ENCODE peak calls at places on chromosomes 4 and X, in six cellular contexts. X, T, I, U, F and W are unnamed samples. For H3K4me1, the result is how much of the 10 kb centered on the place peaks cover.

GRCh38 chr4:40333921-40334352 is 1.2 kb upstream of the CHRNA9 start:
- DNase-seq in X (no peak), T (no peak), I (peak), U (no peak), F (peak), W (no peak)

GRCh38 chr4:153142700-153143438 is 61.4 kb upstream of the TRIM2 start:
- DNase-seq in X (peak), T (peak), I (peak), U (no peak), F (peak), W (peak)

GRCh38 chr4:74056858-74057562 is 18.5 kb upstream of the CXCL3 start:
- DNase-seq in X (no peak), T (no peak), I (peak), U (no peak), F (peak), W (no peak)

GRCh38 chr4:89256203-89256800 is 51.3 kb downstream of the GPRIN3 start:
- DNase-seq in X (no peak), T (no peak), I (no peak), U (no peak), F (no peak), W (no peak)

GRCh38 chrX:44400588-44400987 is 57.1 kb upstream of the EFHC2 start:
- DNase-seq in X (no peak), T (no peak), I (peak), U (no peak), F (peak), W (no peak)

GRCh38 chr4:173647902-173648301 is 117.9 kb upstream of the HAND2 start:
- DNase-seq in X (no peak), T (no peak), I (no peak), U (no peak), F (no peak), W (no peak)

GRCh38 chrX:108053218-108053617 is 8.4 kb downstream of the VSIG1 start:
- DNase-seq in X (no peak), T (no peak), I (no peak), U (no peak), F (no peak), W (no peak)

GRCh38 chr4:139085141-139085540 is 69.6 kb downstream of the NOCT start:
- DNase-seq in X (no peak), T (no peak), I (peak), U (no peak), F (peak), W (no peak)

GRCh38 chrX:45623266-45623665 is 422.6 kb upstream of the DIPK2B start:
- DNase-seq in X (no peak), T (no peak), I (peak), U (no peak), F (peak), W (no peak)

GRCh38 chrX:19564606-19565005 is 49.3 kb upstream of the MAP3K15 start:
- DNase-seq in X (no peak), T (no peak), I (no peak), U (no peak), F (no peak), W (no peak)

GRCh38 chr4:152164561-152164960 is 371.3 kb downstream of the FBXW7 start:
- DNase-seq in X (no peak), T (no peak), I (peak), U (no peak), F (no peak), W (no peak)

GRCh38 chr4:28639747-28640146 is 1779.1 kb downstream of the STIM2 start:
- DNase-seq in X (no peak), T (no peak), I (peak), U (no peak), F (no peak), W (no peak)

GRCh38 chr4:1321946-1322650 is 24.9 kb upstream of the UVSSA start:
- DNase-seq in X (peak), T (no peak), I (no peak), U (peak), F (no peak), W (peak)

GRCh38 chrX:113384628-113385027 is 544.0 kb upstream of the AMOT start:
- DNase-seq in X (no peak), T (no peak), I (peak), U (no peak), F (peak), W (no peak)

GRCh38 chr4:48578132-48578964 is 88.3 kb downstream of the ZAR1 start:
- DNase-seq in X (no peak), T (no peak), I (peak), U (no peak), F (peak), W (no peak)

GRCh38 chr4:40454816-40455215 is 119.7 kb downstream of the CHRNA9 start:
- DNase-seq in X (no peak), T (no peak), I (no peak), U (no peak), F (no peak), W (no peak)

GRCh38 chr4:109745830-109746229 is 16.0 kb upstream of the PLA2G12A start:
- DNase-seq in X (no peak), T (no peak), I (no peak), U (no peak), F (no peak), W (no peak)

GRCh38 chr4:1578968-1579833 is 104.9 kb downstream of the FAM53A start:
- DNase-seq in X (peak), T (peak), I (peak), U (peak), F (peak), W (peak)

GRCh38 chr4:637536-637935 is 12.2 kb downstream of the PDE6B start:
- DNase-seq in X (peak), T (no peak), I (no peak), U (peak), F (no peak), W (no peak)

GRCh38 chr4:41550308-41550707 is 12.4 kb downstream of the LIMCH1 start:
- DNase-seq in X (no peak), T (no peak), I (no peak), U (no peak), F (peak), W (no peak)

GRCh38 chr4:41548305-41548704 is 10.3 kb downstream of the LIMCH1 start:
- DNase-seq in X (no peak), T (no peak), I (no peak), U (no peak), F (no peak), W (no peak)

GRCh38 chr4:41545238-41545637 is 7.3 kb downstream of the LIMCH1 start:
- DNase-seq in X (no peak), T (no peak), I (no peak), U (no peak), F (no peak), W (no peak)

GRCh38 chr4:41546638-41547037 is 8.7 kb downstream of the LIMCH1 start:
- DNase-seq in X (no peak), T (no peak), I (no peak), U (no peak), F (no peak), W (no peak)

DNA sequence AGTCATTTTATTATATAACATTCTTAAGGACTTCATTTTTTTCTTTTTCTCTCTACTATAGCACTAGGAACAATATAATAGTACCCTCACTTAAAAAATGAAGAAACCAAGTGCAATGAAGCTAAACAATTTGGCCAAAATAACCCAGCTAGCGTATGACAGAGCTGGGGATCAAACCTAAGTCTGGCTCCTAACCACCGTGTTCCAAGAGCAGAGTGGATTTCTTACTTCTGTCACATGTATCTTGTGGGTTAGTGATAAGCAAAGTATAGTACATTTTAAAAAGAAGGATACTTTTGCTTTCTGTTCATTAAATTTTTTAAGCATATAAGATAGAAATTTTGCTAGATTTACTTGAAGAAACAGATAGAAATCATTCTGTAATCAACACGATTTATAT is 11.5 kb downstream of the LIMCH1 start:
- DNase-seq in X (no peak), T (no peak), I (no peak), U (no peak), F (no peak), W (no peak)
- H3K4me1 ChIP-seq in X (under half), T (under half), I (under half), U (under half), F (under half), W (under half)

DNA sequence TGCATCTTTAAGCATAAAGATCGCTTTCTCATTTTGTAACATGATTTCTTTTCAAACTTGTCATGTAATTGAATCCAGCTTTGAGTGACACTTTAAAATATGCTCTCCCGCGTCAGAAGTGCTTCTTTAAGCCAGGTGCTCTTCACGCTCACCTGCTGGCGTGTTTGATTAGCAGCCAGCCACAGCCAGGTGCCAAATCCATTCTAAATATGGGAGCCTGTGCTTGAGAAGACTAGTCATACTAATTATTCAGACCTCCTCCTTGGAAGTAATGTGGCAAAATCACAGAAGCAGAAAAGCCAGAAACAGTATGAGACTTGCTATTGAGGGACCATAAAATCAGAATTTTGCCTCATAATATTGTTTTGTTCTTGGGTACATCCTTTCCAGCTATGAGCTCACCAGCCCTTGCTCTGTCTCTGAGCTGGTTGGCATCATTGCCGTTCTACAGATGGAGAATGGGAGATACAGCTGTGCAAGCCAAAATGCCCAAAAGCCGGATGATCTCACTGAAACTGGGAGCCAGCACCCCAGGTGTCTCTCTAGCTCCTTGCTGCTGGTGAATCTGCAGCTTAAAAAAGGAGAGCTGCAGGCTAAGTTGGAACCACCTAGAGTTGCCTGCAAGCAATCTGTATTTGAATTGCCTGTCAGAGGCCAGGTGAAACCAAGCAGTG is 205.4 kb downstream of the SHROOM3 start:
- DNase-seq in X (no peak), T (no peak), I (no peak), U (no peak), F (no peak), W (no peak)
- TF ChIP-seq CTCF in X (no peak), T (no peak), I (no peak), U (no peak), F (no peak), W (no peak)

GRCh38 chr4:15809058-15809457 is 30.9 kb downstream of the CD38 start:
- DNase-seq in X (no peak), T (no peak), I (no peak), U (no peak), F (no peak), W (no peak)
- H3K4me1 ChIP-seq in X (under half), T (under half), I (under half), U (under half), F (under half), W (under half)

GRCh38 chr4:75849459-75849858 is 52.8 kb downstream of the PPEF2 start:
- DNase-seq in X (no peak), T (no peak), I (peak), U (no peak), F (no peak), W (no peak)
- TF ChIP-seq CTCF in X (no peak), T (no peak), I (no peak), U (no peak), F (no peak), W (no peak)

GRCh38 chrX:24153175-24153795 is 3.8 kb downstream of the ZFX start:
- DNase-seq in X (no peak), T (no peak), I (peak), U (no peak), F (no peak), W (no peak)
- H3K4me1 ChIP-seq in X (under half), T (under half), I (under half), U (half or more), F (under half), W (half or more)

GRCh38 chrX:15350329-15350996 is 15.1 kb upstream of the PIGA start:
- DNase-seq in X (no peak), T (no peak), I (no peak), U (no peak), F (no peak), W (no peak)

GRCh38 chrX:15344106-15344505 is 8.8 kb upstream of the PIGA start:
- DNase-seq in X (no peak), T (no peak), I (no peak), U (no peak), F (no peak), W (no peak)

GRCh38 chrX:15343075-15343476 is 7.8 kb upstream of the PIGA start:
- DNase-seq in X (no peak), T (no peak), I (peak), U (no peak), F (peak), W (no peak)

GRCh38 chrX:15349046-15349445 is 13.7 kb upstream of the PIGA start:
- DNase-seq in X (no peak), T (no peak), I (peak), U (no peak), F (peak), W (no peak)
- TF ChIP-seq CTCF in X (peak), T (peak), I (peak), U (peak), F (peak), W (peak)

GRCh38 chr4:116015549-116015948 is 902.1 kb upstream of the NDST4 start:
- DNase-seq in X (no peak), T (no peak), I (no peak), U (no peak), F (no peak), W (no peak)
- H3K4me1 ChIP-seq in X (under half), T (under half), I (under half), U (under half), F (under half), W (under half)